ENCODE peak calls at places on chromosome 6, in four cellular contexts. D, O, U and J are unnamed samples.

GRCh38 chr6:18412644-18413043 is 25.5 kb downstream of the RNF144B start:
- DNase-seq in D (no peak), O (peak; percentile 86), U (no peak), J (no peak)

GRCh38 chr6:110816677-110817076 is 1.4 kb upstream of the CDK19 start:
- DNase-seq in D (no peak), O (no peak), U (no peak), J (no peak)

GRCh38 chr6:132021552-132022375 is 70.6 kb upstream of the CCN2 start:
- DNase-seq in D (no peak), O (no peak), U (no peak), J (no peak)

GRCh38 chr6:170590725-170591124 is 6.3 kb upstream of the PDCD2 start:
- DNase-seq in D (no peak), O (no peak), U (no peak), J (no peak)

GRCh38 chr6:109282732-109283131 is 99.5 kb downstream of the CD164 start:
- DNase-seq in D (no peak), O (no peak), U (no peak), J (no peak)

GRCh38 chr6:139082370-139082769 is 52.5 kb upstream of the HECA start:
- DNase-seq in D (no peak), O (no peak), U (no peak), J (no peak)

GRCh38 chr6:13941902-13942301 is 17.1 kb downstream of the RNF182 start:
- DNase-seq in D (no peak), O (no peak), U (no peak), J (no peak)

GRCh38 chr6:110938176-110938575 is 20.3 kb upstream of the GTF3C6 start:
- DNase-seq in D (no peak), O (peak; percentile 4), U (no peak), J (no peak)

GRCh38 chr6:85058806-85059205 is 294.4 kb upstream of the TBX18 start:
- DNase-seq in D (no peak), O (no peak), U (no peak), J (no peak)

GRCh38 chr6:3731700-3732099 is 19.8 kb downstream of the PXDC1 start:
- DNase-seq in D (no peak), O (no peak), U (no peak), J (no peak)

GRCh38 chr6:80457044-80457933 is 350.8 kb downstream of the BCKDHB start:
- DNase-seq in D (peak; percentile 66), O (peak; percentile 97), U (peak; percentile 73), J (peak; percentile 30)

GRCh38 chr6:152170702-152171667 is 363.5 kb downstream of the ESR1 start:
- DNase-seq in D (no peak), O (peak; percentile 97), U (no peak), J (no peak)

GRCh38 chr6:28296520-28297060 is 15.2 kb downstream of the PGBD1 start:
- DNase-seq in D (no peak), O (no peak), U (no peak), J (no peak)

GRCh38 chr6:25601797-25602679 is 50.0 kb upstream of the SCGN start:
- DNase-seq in D (no peak), O (peak; percentile 29), U (no peak), J (no peak)

GRCh38 chr6:117352466-117353081 is 73.2 kb downstream of the ROS1 start:
- DNase-seq in D (no peak), O (peak; percentile 16), U (no peak), J (no peak)

GRCh38 chr6:4567141-4567540 is 209.1 kb upstream of the CDYL start:
- DNase-seq in D (no peak), O (peak; percentile 76), U (no peak), J (no peak)

GRCh38 chr6:80543598-80544181 is 437.2 kb downstream of the BCKDHB start:
- DNase-seq in D (no peak), O (peak; percentile 91), U (no peak), J (no peak)

GRCh38 chr6:44116643-44117382 is 10.4 kb downstream of the MRPL14 start:
- DNase-seq in D (no peak), O (peak; percentile 94), U (no peak), J (no peak)

GRCh38 chr6:36110863-36111262 is 19.4 kb upstream of the MAPK13 start:
- DNase-seq in D (no peak), O (no peak), U (no peak), J (no peak)

DNA sequence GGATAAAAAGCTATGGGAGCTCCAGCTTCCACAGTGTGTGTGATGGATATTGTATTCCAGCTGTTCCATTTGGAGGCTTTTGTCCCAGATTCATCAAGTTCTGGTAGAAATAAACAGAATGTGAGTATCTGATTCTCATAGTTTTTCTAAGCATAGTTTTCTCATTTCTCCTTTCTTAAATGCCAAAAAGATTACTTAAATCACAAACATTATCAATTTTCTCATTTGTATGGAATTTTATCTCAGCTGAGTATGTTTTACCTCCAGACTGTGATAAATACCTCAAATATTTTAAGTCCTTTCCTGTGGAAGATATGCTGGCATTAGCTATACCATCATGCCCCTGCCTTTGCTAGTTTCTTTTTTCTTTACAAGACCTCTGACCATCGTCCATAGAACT is 767.3 kb downstream of the TFAP2A start:
- DNase-seq in D (no peak), O (peak; percentile 67), U (no peak), J (no peak)
- H3K27ac ChIP-seq in D (no peak overlapping the region), O (peak overlapping the region; percentile 89), U (no peak overlapping the region), J (no peak overlapping the region)

DNA sequence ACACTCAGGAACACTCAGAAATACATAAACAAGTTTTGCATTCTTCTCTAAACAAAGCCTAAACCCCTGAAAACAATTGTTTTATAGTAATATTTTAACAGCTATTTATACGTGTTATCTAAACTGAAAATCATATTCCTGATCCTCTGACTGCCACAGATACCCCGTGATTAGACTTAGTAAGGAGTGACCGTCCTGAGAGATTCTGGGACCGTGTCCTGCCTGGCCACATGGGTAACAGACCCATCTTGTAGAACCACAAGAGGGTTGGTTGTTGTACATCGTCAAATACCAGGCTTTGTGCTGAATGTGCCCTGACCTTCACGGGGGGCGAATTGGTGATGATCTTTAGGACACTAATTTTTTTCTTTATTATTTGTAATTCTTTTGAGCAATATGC is 214.4 kb downstream of the TMEM242 start:
- DNase-seq in D (no peak), O (no peak), U (no peak), J (no peak)
- H3K27ac ChIP-seq in D (no peak overlapping the region), O (peak overlapping the region; percentile 90), U (no peak overlapping the region), J (no peak overlapping the region)

GRCh38 chr6:105372142-105372861 is 30.6 kb downstream of the PREP start:
- DNase-seq in D (no peak), O (no peak), U (no peak), J (no peak)
- H3K27ac ChIP-seq in D (no peak overlapping the region), O (no peak overlapping the region), U (no peak overlapping the region), J (no peak overlapping the region)

DNA sequence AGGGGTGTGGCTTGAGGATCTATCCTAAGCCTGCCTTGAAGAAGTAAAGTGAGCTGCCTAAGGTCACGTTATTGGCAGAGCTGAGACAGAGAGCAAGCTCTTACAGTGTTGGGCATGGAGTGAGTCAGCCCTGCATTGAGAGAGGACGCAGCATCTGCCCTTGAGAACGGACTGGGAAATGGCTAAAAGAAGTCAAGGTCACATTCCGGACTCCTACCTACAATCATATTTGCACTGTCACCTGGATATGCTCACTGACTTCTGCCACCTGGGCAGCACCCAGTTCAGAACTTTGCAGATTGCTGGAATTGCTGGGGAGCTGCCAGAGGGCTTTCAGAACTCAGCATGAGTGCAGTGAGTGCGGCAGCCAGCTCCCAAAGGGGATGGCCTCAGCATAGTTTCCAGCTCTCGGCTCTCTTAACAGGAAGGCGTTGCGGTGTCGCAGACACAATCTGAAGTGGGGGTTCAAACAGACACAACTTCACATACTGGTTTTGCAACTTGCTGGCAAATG is 199.3 kb upstream of the SGK1 start:
- DNase-seq in D (peak; percentile 84), O (peak; percentile 83), U (peak; percentile 75), J (peak; percentile 5)
- H3K27ac ChIP-seq in D (peak overlapping the region; percentile 86), O (peak overlapping the region; percentile 27), U (peak overlapping the region; percentile 36), J (peak overlapping the region; percentile 71)

DNA sequence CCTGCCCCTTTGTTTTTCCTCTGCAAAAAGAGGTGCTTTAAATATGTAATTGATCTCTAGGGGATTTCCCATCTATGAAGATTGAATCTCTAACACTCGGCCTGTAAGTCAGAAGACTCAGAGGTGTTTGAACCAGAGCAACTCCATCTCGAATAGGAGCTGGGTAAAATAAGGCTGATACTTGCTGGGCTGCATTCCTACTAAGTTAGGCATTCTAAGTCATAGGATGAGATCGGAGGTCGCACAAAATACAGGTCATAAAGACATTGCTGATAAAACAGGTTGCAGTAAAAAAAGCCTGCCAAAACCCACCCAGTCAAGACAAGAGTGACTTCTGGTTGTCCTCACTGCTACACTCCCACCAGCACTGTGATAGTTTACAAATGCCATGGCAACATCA is 129.9 kb upstream of the PHACTR1 start:
- DNase-seq in D (no peak), O (no peak), U (no peak), J (no peak)
- H3K27ac ChIP-seq in D (no peak overlapping the region), O (no peak overlapping the region), U (no peak overlapping the region), J (no peak overlapping the region)

GRCh38 chr6:167113935-167114910 is 8.7 kb upstream of the CCR6 start:
- DNase-seq in D (no peak), O (no peak), U (no peak), J (no peak)
- H3K27ac ChIP-seq in D (no peak overlapping the region), O (no peak overlapping the region), U (no peak overlapping the region), J (no peak overlapping the region)

GRCh38 chr6:149037026-149037734 is 280.3 kb upstream of the TAB2 start:
- DNase-seq in D (no peak), O (peak; percentile 36), U (no peak), J (no peak)
- H3K27ac ChIP-seq in D (no peak overlapping the region), O (peak overlapping the region; percentile 53), U (no peak overlapping the region), J (no peak overlapping the region)

GRCh38 chr6:5652738-5653137 is 354.0 kb downstream of the NRN1 start:
- DNase-seq in D (no peak), O (no peak), U (no peak), J (no peak)
- H3K27ac ChIP-seq in D (no peak overlapping the region), O (no peak overlapping the region), U (no peak overlapping the region), J (no peak overlapping the region)

GRCh38 chr6:122798099-122798641 is 9.1 kb downstream of the SMPDL3A start:
- DNase-seq in D (no peak), O (peak; percentile 82), U (no peak), J (no peak)

GRCh38 chr6:122799140-122799539 is 10.1 kb downstream of the SMPDL3A start:
- DNase-seq in D (no peak), O (no peak), U (no peak), J (no peak)

GRCh38 chr6:122800906-122801305 is 11.8 kb downstream of the SMPDL3A start:
- DNase-seq in D (no peak), O (no peak), U (no peak), J (no peak)

GRCh38 chr6:122801397-122801796 is 12.3 kb downstream of the SMPDL3A start:
- DNase-seq in D (no peak), O (no peak), U (no peak), J (no peak)

DNA sequence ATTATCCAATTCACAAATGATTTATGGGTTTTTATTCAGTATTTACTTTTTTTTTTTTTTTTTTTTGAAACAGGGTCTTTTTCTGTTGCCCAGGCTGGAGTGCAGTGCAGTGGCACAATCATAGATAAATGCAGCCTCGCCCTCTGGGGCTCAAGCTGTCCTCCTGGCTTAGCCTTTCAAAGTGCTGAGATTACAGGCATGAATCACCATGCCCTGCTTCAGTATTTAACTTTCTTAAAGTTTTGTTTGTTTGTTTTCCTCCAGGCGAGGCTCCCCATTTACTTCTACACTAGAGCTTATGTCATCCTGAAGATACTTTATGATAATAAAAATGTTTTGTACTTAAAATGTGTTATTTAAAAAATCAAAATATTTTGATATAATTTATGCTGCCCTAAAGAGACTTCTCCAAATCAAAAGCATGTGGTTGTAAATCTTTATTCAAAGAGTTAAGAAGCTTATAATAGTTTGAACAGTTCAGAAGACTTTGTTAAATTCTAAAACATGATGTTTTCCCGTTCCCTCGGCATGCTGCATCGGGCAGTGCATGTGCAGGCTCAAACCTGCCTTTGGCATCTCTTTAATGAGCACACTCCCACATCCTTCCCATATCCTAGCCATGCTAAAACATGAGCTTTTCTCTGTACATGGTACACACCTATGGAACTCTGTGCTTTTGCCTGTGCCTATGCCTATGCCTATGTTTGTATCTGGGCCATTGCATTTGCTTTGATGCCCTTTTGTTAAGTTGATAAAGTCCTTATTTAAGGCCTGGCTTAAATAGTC is 11.1 kb downstream of the SMPDL3A start:
- DNase-seq in D (no peak), O (no peak), U (no peak), J (no peak)
- H3K27ac ChIP-seq in D (no peak overlapping the region), O (no peak overlapping the region), U (no peak overlapping the region), J (no peak overlapping the region)